ENCODE peak calls at places on chromosomes 13 and 19, in eight cellular contexts. G is stimulated activated CD8-positive, alpha-beta memory T cell treated with anti-CD3 and anti-CD28 coated beads, Interleukin-2, amount 100 ng/mL, for 48 hours; Q is NCI-H1694; C is activated CD8-positive, alpha-beta T cell treated with anti-CD3 and anti-CD28 coated beads for 36 hours; W is PC-9; F is KBM-7; M is Panc1; O is CD8-positive, alpha-beta T cell. A is an unnamed sample.

GRCh38 chr13:27918041-27918917 is 1.5 kb upstream of the PDX1 start:
- DNase-seq in G (no peak), Q (no peak), C (peak; percentile 8), W (no peak), F (no peak), M (no peak), O (no peak), A (no peak)

GRCh38 chr19:4012975-4013634 is 5.6 kb downstream of the PIAS4 start:
- DNase-seq in G (no peak), Q (no peak), C (no peak), W (no peak), F (no peak), M (no peak), O (no peak), A (no peak)

GRCh38 chr19:5046339-5047039 is 77.6 kb downstream of the KDM4B start:
- DNase-seq in G (no peak), Q (no peak), C (no peak), W (peak; percentile 95), F (no peak), M (no peak), O (no peak), A (peak; percentile 60)

GRCh38 chr13:22287343-22287922 is 616.6 kb downstream of the FGF9 start:
- DNase-seq in G (no peak), Q (no peak), C (no peak), W (no peak), F (peak; percentile 28), M (no peak), O (no peak), A (no peak)

GRCh38 chr13:45206340-45206739 is 5.5 kb upstream of the KCTD4 start:
- DNase-seq in G (no peak), Q (no peak), C (peak; percentile 20), W (peak; percentile 92), F (no peak), M (peak; percentile 78), O (no peak), A (peak; percentile 92)

GRCh38 chr13:109155301-109155761 is 525.9 kb downstream of the MYO16 start:
- DNase-seq in G (no peak), Q (no peak), C (no peak), W (peak; percentile 98), F (no peak), M (no peak), O (no peak), A (peak; percentile 50)

GRCh38 chr13:110359840-110360301 is 52.8 kb downstream of the COL4A2 start:
- DNase-seq in G (no peak), Q (no peak), C (no peak), W (no peak), F (no peak), M (no peak), O (no peak), A (peak; percentile 71)

GRCh38 chr13:80303225-80303811 is 37.6 kb downstream of the SPRY2 start:
- DNase-seq in G (no peak), Q (no peak), C (no peak), W (no peak), F (no peak), M (no peak), O (no peak), A (no peak)

GRCh38 chr13:76854209-76854608 is 32.0 kb downstream of the KCTD12 start:
- DNase-seq in G (no peak), Q (no peak), C (no peak), W (no peak), F (no peak), M (no peak), O (no peak), A (no peak)

GRCh38 chr13:48621056-48621455 is 32.7 kb upstream of the CYSLTR2 start:
- DNase-seq in G (no peak), Q (no peak), C (no peak), W (no peak), F (no peak), M (no peak), O (no peak), A (no peak)

GRCh38 chr13:111395511-111396393 is 75.3 kb downstream of the TEX29 start:
- DNase-seq in G (no peak), Q (no peak), C (no peak), W (no peak), F (no peak), M (no peak), O (no peak), A (no peak)